ENCODE peak calls at places on chromosomes 5 and 9, in six cellular contexts. W is right lobe of liver; E is CD8-positive, alpha-beta T cell; C is sigmoid colon; V is PC-9; L is right atrium auricular region. Y is an unnamed sample. For H3K4me1, the result is how much of the 10 kb centered on the place peaks cover.

GRCh38 chr9:36144322-36145206 is 8.0 kb downstream of the GLIPR2 start:
- DNase-seq in C (no peak), L (no peak), W (no peak), V (no peak), E (no peak), Y (no peak)

GRCh38 chr5:177997846-177998245 is 1.8 kb upstream of the PROP1 start:
- DNase-seq in W (no peak), C (no peak), E (no peak), V (no peak), L (peak), Y (no peak)

GRCh38 chr9:134218230-134218629 is 53.9 kb upstream of the RNU6ATAC start:
- DNase-seq in L (no peak), E (no peak), W (peak), C (peak), V (no peak), Y (no peak)

GRCh38 chr9:18215626-18216025 is 258.3 kb upstream of the ADAMTSL1 start:
- DNase-seq in W (no peak), C (no peak), V (no peak), E (no peak), L (no peak), Y (no peak)

GRCh38 chr5:30832519-30832918 is 361.0 kb upstream of the CDH6 start:
- DNase-seq in C (no peak), E (no peak), L (no peak), V (no peak), W (no peak), Y (peak)

GRCh38 chr5:37839441-37840035 is 303 bp downstream of the GDNF start:
- DNase-seq in E (no peak), W (peak), C (peak), L (no peak), V (no peak), Y (peak)

GRCh38 chr5:125054106-125054505 is 307.7 kb upstream of the ZNF608 start:
- DNase-seq in E (no peak), C (no peak), V (no peak), W (no peak), L (no peak), Y (no peak)

GRCh38 chr5:7039058-7039457 is 325.8 kb downstream of the TENT4A start:
- DNase-seq in C (no peak), E (no peak), L (no peak), W (no peak), V (no peak), Y (no peak)

GRCh38 chr9:14992025-14992424 is 81.8 kb upstream of the FREM1 start:
- DNase-seq in L (no peak), C (no peak), V (no peak), W (no peak), E (no peak), Y (no peak)

GRCh38 chr5:13108281-13108680 is 836.2 kb downstream of the DNAH5 start:
- DNase-seq in E (no peak), C (no peak), L (no peak), V (no peak), W (no peak), Y (no peak)

GRCh38 chr9:136289651-136290507 is 14.0 kb downstream of the CCDC187 start:
- DNase-seq in C (no peak), V (no peak), W (peak), L (no peak), E (no peak), Y (no peak)
- TF ChIP-seq CTCF in C (no peak), V (no peak), W (no peak), L (no peak), E (no peak), Y (no peak)

GRCh38 chr9:89999176-89999533 is 394.3 kb downstream of the GADD45G start:
- DNase-seq in W (peak), L (no peak), V (peak), C (no peak), E (no peak), Y (peak)
- H3K4me1 ChIP-seq in W (under half), L (under half), V (under half), C (under half), E (under half), Y (half or more)

GRCh38 chr9:130789747-130790672 is 45.0 kb upstream of the ABL1 start:
- DNase-seq in W (no peak), C (no peak), V (no peak), L (no peak), E (no peak), Y (no peak)
- TF ChIP-seq CTCF in W (no peak), C (no peak), V (no peak), L (no peak), E (no peak), Y (no peak)

GRCh38 chr5:51395245-51395644 is 12.0 kb downstream of the ISL1 start:
- DNase-seq in W (no peak), E (no peak), L (no peak), V (no peak), C (no peak), Y (no peak)

GRCh38 chr5:51396797-51397196 is 13.5 kb downstream of the ISL1 start:
- DNase-seq in V (no peak), C (no peak), E (no peak), W (no peak), L (no peak), Y (no peak)

GRCh38 chr5:51392689-51393199 is 9.5 kb downstream of the ISL1 start:
- DNase-seq in L (no peak), V (no peak), E (no peak), C (no peak), W (no peak), Y (no peak)

GRCh38 chr5:51395666-51396356 is 12.6 kb downstream of the ISL1 start:
- DNase-seq in C (no peak), L (no peak), V (no peak), W (no peak), E (no peak), Y (no peak)

DNA sequence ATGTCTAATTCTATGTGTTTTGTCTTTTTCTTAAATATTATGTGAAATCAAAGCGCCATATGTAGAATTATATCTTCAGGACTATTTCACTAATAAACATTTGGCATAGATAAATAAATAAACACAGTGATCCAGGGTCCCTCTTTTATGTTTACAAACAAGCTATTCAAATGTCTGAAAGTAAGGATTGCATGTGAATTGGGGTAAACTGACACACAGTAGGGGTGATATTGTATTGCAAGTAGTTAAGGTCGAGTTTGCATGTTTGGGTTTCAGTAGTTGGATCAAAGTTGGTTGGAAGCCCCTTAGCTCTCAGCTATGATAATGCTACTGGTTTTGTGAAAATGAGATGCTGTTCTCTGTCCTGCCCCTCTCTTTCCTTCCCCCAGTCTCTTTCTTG is 11.4 kb downstream of the ISL1 start:
- DNase-seq in V (no peak), W (no peak), E (no peak), C (no peak), L (no peak), Y (no peak)
- H3K4me1 ChIP-seq in V (under half), W (under half), E (under half), C (under half), L (under half), Y (under half)

GRCh38 chr9:122005597-122005996 is 87.5 kb downstream of the TTLL11 start:
- DNase-seq in W (no peak), C (no peak), L (peak), V (peak), E (no peak), Y (no peak)
- TF ChIP-seq CTCF in W (peak), C (no peak), L (no peak), V (peak), E (no peak), Y (peak)

DNA sequence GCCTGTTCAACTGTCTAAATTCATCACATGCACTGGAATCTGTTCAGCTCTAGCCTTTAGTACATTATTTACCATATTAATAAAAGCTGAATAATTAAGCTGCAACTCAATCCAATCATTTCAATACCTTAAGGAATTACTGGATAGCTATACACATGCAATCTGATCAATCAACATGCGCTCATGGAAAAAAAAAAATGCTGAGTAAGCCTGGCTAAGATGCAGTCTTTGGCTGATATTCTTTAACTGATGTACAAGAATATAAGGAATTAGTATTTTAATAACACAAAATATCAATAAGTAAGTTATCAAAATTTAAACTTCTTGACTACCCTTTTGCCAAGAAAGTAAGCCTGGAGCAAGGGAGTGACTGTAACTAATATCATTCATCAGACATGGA is 15.9 kb downstream of the EFNA5 start:
- DNase-seq in C (no peak), L (no peak), V (no peak), E (no peak), W (no peak), Y (no peak)
- H3K4me1 ChIP-seq in C (under half), L (under half), V (under half), E (under half), W (under half), Y (under half)

GRCh38 chr9:116204252-116204882 is 50.8 kb downstream of the PAPPA start:
- DNase-seq in C (no peak), E (no peak), V (no peak), W (no peak), L (no peak), Y (no peak)
- TF ChIP-seq CTCF in C (no peak), E (no peak), V (no peak), W (no peak), L (no peak), Y (no peak)

GRCh38 chr9:135993840-135994776 is 32.9 kb upstream of the UBAC1 start:
- DNase-seq in C (no peak), L (no peak), E (no peak), V (no peak), W (peak), Y (no peak)

GRCh38 chr9:135991771-135992170 is 30.6 kb upstream of the UBAC1 start:
- DNase-seq in L (no peak), W (no peak), C (no peak), E (no peak), V (no peak), Y (no peak)

GRCh38 chr9:135995816-135996215 is 34.6 kb upstream of the UBAC1 start:
- DNase-seq in L (no peak), V (no peak), C (no peak), W (no peak), E (no peak), Y (no peak)

GRCh38 chr9:135992486-135993408 is 31.6 kb upstream of the UBAC1 start:
- DNase-seq in E (peak), V (peak), L (peak), W (peak), C (peak), Y (peak)

DNA sequence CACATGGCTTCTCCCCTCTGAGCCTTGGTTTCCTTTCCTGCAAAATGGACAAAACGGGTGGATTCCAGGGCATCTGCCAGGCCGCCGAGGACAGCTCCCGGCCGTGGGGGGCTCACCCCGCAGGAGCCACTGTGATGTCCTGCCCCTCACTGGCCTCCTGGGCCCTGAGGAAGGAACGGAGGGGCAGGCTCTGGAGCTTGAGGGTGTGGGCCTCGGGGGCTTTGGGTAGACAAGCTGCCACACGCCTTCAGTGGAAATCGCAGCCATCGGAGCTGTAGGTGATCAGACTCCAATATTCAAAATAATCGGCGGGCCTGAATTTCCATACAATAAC is 32.2 kb upstream of the UBAC1 start:
- DNase-seq in E (no peak), W (no peak), L (no peak), C (no peak), V (no peak), Y (no peak)
- H3K4me1 ChIP-seq in E (under half), W (under half), L (under half), C (under half), V (under half), Y (under half)

Y was measured in heart left ventricle.